ENCODE peak calls at places on chromosomes 11 and 22, in five cellular contexts. D is CD4-positive, alpha-beta T cell; G is activated naive CD8-positive, alpha-beta T cell treated with anti-CD3 and anti-CD28 coated beads, Interleukin-2, amount 50 U/mL, for 24 hours; F is stimulated activated naive CD8-positive, alpha-beta T cell treated with anti-CD3 and anti-CD28 coated beads, Interleukin-15, Interleukin-2, amounts not matched to agents 100 U/mL and 50 U/mL, for 24 hours; J is adipocyte. T is an unnamed sample.

GRCh38 chr11:495537-495931 is 11.5 kb downstream of the RNH1 start:
- DNase-seq in J (no peak), F (no peak), G (no peak), D (no peak), T (no peak)

GRCh38 chr22:46038174-46038487 is 61.2 kb upstream of the WNT7B start:
- DNase-seq in D (no peak), G (no peak), J (no peak), F (no peak), T (no peak)

GRCh38 chr11:2315395-2316168 is 13.8 kb downstream of the TSPAN32 start:
- DNase-seq in F (no peak), J (no peak), D (no peak), G (no peak), T (no peak)

GRCh38 chr22:46148885-46149492 is 1.3 kb upstream of the PPARA start:
- DNase-seq in J (no peak), D (no peak), G (no peak), F (no peak), T (no peak)

GRCh38 chr11:9015677-9016076 is 11.9 kb upstream of the NRIP3 start:
- DNase-seq in G (peak; percentile 38), J (peak; percentile 85), D (peak; percentile 43), F (peak; percentile 48), T (peak; percentile 83)

GRCh38 chr22:24066260-24066659 is 55.2 kb downstream of the CABIN1 start:
- DNase-seq in D (no peak), F (no peak), G (no peak), J (no peak), T (no peak)

GRCh38 chr11:119420631-119421030 is 2.3 kb downstream of the THY1 start:
- DNase-seq in G (no peak), J (no peak), F (no peak), D (no peak), T (no peak)

GRCh38 chr11:27254744-27255446 is 108.1 kb downstream of the CCDC34 start:
- DNase-seq in J (peak; percentile 88), G (no peak), D (no peak), F (no peak), T (peak; percentile 80)

GRCh38 chr22:46419754-46420571 is 84.4 kb downstream of the TRMU start:
- DNase-seq in D (no peak), G (no peak), J (no peak), F (no peak), T (no peak)

GRCh38 chr11:35105319-35106063 is 33.5 kb upstream of the CD44 start:
- DNase-seq in D (no peak), J (peak; percentile 40), G (no peak), F (no peak), T (peak; percentile 84)

GRCh38 chr11:94283678-94284077 is 20.7 kb upstream of the IZUMO1R start:
- DNase-seq in F (no peak), J (peak; percentile 17), G (no peak), D (no peak), T (peak; percentile 12)

GRCh38 chr22:49566693-49567092 is 261.0 kb downstream of the BRD1 start:
- DNase-seq in J (no peak), D (no peak), G (no peak), F (no peak), T (no peak)

GRCh38 chr11:46071091-46071490 is 50.2 kb downstream of the PHF21A start:
- DNase-seq in J (no peak), D (no peak), F (no peak), G (no peak), T (no peak)

GRCh38 chr22:21726650-21727049 is 8.9 kb downstream of the YPEL1 start:
- DNase-seq in G (peak; percentile 28), F (peak; percentile 41), D (no peak), J (no peak), T (no peak)

GRCh38 chr22:44783581-44783980 is 31.2 kb downstream of the ARHGAP8 start:
- DNase-seq in G (no peak), J (no peak), D (no peak), F (no peak), T (no peak)

GRCh38 chr11:2298795-2299747 is 2.6 kb downstream of the C11orf21 start:
- DNase-seq in F (peak; percentile 55), G (peak; percentile 55), D (no peak), J (no peak), T (no peak)

GRCh38 chr11:73154178-73154577 is 12.1 kb upstream of the FCHSD2 start:
- DNase-seq in F (peak; percentile 35), D (no peak), J (no peak), G (peak; percentile 32), T (no peak)

GRCh38 chr11:132114185-132114584 is 743.8 kb downstream of the NTM start:
- DNase-seq in F (no peak), D (no peak), G (no peak), J (no peak), T (peak; percentile 29)

GRCh38 chr11:123093686-123094085 is 31.8 kb upstream of the HSPA8 start:
- DNase-seq in J (no peak), D (no peak), F (no peak), G (no peak), T (no peak)

GRCh38 chr11:76800466-76801200 is 17.5 kb downstream of the TSKU start:
- DNase-seq in J (no peak), G (no peak), D (no peak), F (no peak), T (no peak)

GRCh38 chr11:11476499-11476898 is 123.4 kb upstream of the CSNK2A3 start:
- DNase-seq in D (no peak), G (no peak), F (no peak), J (no peak), T (no peak)

GRCh38 chr11:12687740-12688139 is 13.5 kb downstream of the TEAD1 start:
- DNase-seq in J (no peak), D (no peak), G (no peak), F (no peak), T (no peak)

T was measured in fibroblast of the aortic adventitia.